ENCODE peak calls at places on chromosomes 6 and 20, in eight cellular contexts. Q is GM12878, V is transverse colon, J is IMR-90, D is GM23338, Z is coronary artery, F is heart right ventricle, U is thyroid gland. R is an unnamed sample.

GRCh38 chr6:79469381-79470246 is 67.6 kb downstream of the LCA5 start:
- DNase-seq in Q (no peak), V (no peak), J (no peak), D (no peak), Z (no peak), F (no peak), U (no peak), R (no peak)

GRCh38 chr6:114874384-114874783 is 531.6 kb upstream of the HS3ST5 start:
- DNase-seq in Q (no peak), V (no peak), J (no peak), D (no peak), Z (no peak), F (no peak), U (no peak), R (no peak)

GRCh38 chr6:80186082-80186481 is 79.6 kb downstream of the BCKDHB start:
- DNase-seq in Q (no peak), V (no peak), J (no peak), D (no peak), Z (no peak), F (no peak), U (no peak), R (no peak)

GRCh38 chr6:112801681-112802080 is 454.6 kb downstream of the RFPL4B start:
- DNase-seq in Q (no peak), V (no peak), J (no peak), D (no peak), Z (no peak), F (no peak), U (no peak), R (no peak)

GRCh38 chr6:127299522-127300240 is 33.0 kb downstream of the RNF146 start:
- DNase-seq in Q (no peak), V (no peak), J (peak), D (no peak), Z (no peak), F (no peak), U (no peak), R (no peak)

GRCh38 chr6:170295519-170296422 is 4.9 kb upstream of the DLL1 start:
- DNase-seq in Q (no peak), V (peak), J (no peak), D (peak), Z (no peak), F (no peak), U (peak), R (no peak)

GRCh38 chr6:121263742-121264141 is 70.5 kb downstream of the TBC1D32 start:
- DNase-seq in Q (no peak), V (no peak), J (no peak), D (no peak), Z (no peak), F (no peak), U (no peak), R (no peak)

GRCh38 chr6:165826487-165827189 is 163.6 kb upstream of the PDE10A start:
- DNase-seq in Q (no peak), V (no peak), J (no peak), D (no peak), Z (no peak), F (no peak), U (no peak), R (no peak)

GRCh38 chr6:1247058-1247457 is 64.8 kb upstream of the FOXQ1 start:
- DNase-seq in Q (no peak), V (no peak), J (no peak), D (no peak), Z (no peak), F (no peak), U (no peak), R (no peak)

GRCh38 chr6:62285612-62286469 is at the start of gene KHDRBS2:
- DNase-seq in Q (peak), V (peak), J (no peak), D (peak), Z (peak), F (peak), U (peak), R (peak)

GRCh38 chr20:39214778-39215177 is 252.6 kb downstream of the DHX35 start:
- DNase-seq in Q (no peak), V (no peak), J (no peak), D (peak), Z (no peak), F (no peak), U (no peak), R (no peak)

GRCh38 chr6:85498596-85499258 is 48.8 kb downstream of the NT5E start:
- DNase-seq in Q (no peak), V (no peak), J (peak), D (no peak), Z (no peak), F (no peak), U (no peak), R (no peak)

GRCh38 chr6:123383718-123384117 is 253.0 kb downstream of the TRDN start:
- DNase-seq in Q (no peak), V (no peak), J (no peak), D (no peak), Z (no peak), F (no peak), U (no peak), R (no peak)

GRCh38 chr6:113684382-113684901 is 172.7 kb upstream of the MARCKS start:
- DNase-seq in Q (no peak), V (no peak), J (peak), D (no peak), Z (no peak), F (no peak), U (no peak), R (no peak)

GRCh38 chr6:35086636-35087360 is 54.3 kb downstream of the TCP11 start:
- DNase-seq in Q (no peak), V (no peak), J (no peak), D (no peak), Z (peak), F (no peak), U (no peak), R (no peak)

GRCh38 chr20:6053776-6054688 is at the start of gene LRRN4:
- DNase-seq in Q (no peak), V (no peak), J (peak), D (peak), Z (no peak), F (no peak), U (peak), R (no peak)

GRCh38 chr6:69155467-69155866 is 520.4 kb downstream of the ADGRB3 start:
- DNase-seq in Q (no peak), V (no peak), J (no peak), D (no peak), Z (no peak), F (no peak), U (no peak), R (no peak)

GRCh38 chr20:33392016-33392415 is 9.3 kb downstream of the CDK5RAP1 start:
- DNase-seq in Q (no peak), V (no peak), J (peak), D (no peak), Z (no peak), F (no peak), U (no peak), R (no peak)

GRCh38 chr6:148885154-148885870 is 138.5 kb downstream of the UST start:
- DNase-seq in Q (no peak), V (no peak), J (peak), D (no peak), Z (no peak), F (no peak), U (no peak), R (no peak)

GRCh38 chr20:33909331-33909921 is 84.3 kb upstream of the RALY start:
- DNase-seq in Q (no peak), V (no peak), J (peak), D (no peak), Z (no peak), F (no peak), U (peak), R (peak)

GRCh38 chr20:10218536-10219451 is at the start of gene SNAP25:
- DNase-seq in Q (no peak), V (peak), J (peak), D (peak), Z (no peak), F (no peak), U (peak), R (peak)
- H3K27ac ChIP-seq in Q (no peak), V (peak), J (peak), D (peak), Z (peak), F (no peak), U (peak), R (no peak)

DNA sequence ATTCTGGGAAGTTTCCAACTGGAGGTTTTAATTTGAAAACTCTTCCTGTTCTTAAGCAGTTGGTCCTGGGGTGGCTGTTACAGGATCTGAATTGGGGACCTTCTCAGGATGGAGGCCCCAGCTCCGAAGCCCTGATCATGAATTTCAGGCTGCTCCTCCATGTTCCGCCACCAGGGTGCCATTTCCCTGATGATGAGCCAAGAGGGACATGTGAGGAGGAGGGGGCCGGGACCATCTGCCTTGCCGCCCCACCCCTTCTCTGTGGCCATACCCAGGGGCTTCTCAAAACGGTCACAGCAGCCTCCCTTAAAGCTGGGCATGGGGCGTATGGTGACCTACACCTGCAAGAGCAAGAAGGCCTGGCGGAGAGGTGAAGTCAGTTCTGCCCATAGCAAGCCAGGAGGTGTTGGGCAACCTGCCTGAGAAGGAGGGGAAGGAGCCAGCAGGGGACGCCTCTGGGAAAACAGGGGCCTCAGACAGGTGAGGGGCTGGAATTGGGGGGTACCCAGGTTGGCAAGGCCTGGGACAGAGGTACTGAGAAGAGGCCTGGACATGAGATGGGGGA is 3.6 kb upstream of the BAK1 start:
- DNase-seq in Q (no peak), V (no peak), J (no peak), D (peak), Z (no peak), F (no peak), U (no peak), R (no peak)
- TF ChIP-seq CTCF in Q (no peak), V (peak), J (peak), D (peak), Z (no peak), F (no peak), U (no peak), R (no peak)

DNA sequence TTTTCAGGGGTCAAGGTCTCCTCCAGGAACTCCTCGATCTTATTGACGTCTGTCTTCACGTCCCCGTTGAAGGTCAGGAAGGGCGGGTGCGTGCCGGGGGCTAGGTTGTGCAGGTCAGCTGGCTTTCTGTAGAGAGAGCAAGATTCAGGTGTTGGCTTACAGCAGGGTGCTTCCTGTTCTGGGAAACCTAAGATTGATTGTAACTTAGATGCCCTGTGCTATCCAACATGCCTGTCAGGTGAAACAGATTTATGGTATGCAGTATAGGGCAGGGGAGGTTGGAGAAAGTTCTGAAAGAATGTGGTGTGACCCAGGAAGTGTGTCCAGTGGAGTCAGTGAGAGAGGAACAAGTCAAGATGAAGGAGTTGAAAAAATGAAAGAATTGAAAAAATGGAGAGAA is 66.4 kb downstream of the CLIC5 start:
- DNase-seq in Q (no peak), V (peak), J (no peak), D (no peak), Z (no peak), F (no peak), U (no peak), R (no peak)
- H3K4me3 ChIP-seq in Q (no peak), V (no peak), J (no peak), D (no peak), Z (no peak), F (no peak), U (no peak), R (no peak)

GRCh38 chr6:150314230-150315188 is 54.3 kb upstream of the IYD start:
- DNase-seq in Q (no peak), V (no peak), J (no peak), D (no peak), Z (no peak), F (no peak), U (no peak), R (no peak)

GRCh38 chr6:150312844-150313584 is 55.8 kb upstream of the IYD start:
- DNase-seq in Q (no peak), V (no peak), J (no peak), D (no peak), Z (no peak), F (no peak), U (no peak), R (no peak)

GRCh38 chr6:150315626-150316025 is 53.2 kb upstream of the IYD start:
- DNase-seq in Q (no peak), V (no peak), J (no peak), D (no peak), Z (no peak), F (no peak), U (no peak), R (no peak)

GRCh38 chr6:150310539-150310938 is 58.3 kb upstream of the IYD start:
- DNase-seq in Q (no peak), V (no peak), J (no peak), D (no peak), Z (no peak), F (no peak), U (no peak), R (no peak)

DNA sequence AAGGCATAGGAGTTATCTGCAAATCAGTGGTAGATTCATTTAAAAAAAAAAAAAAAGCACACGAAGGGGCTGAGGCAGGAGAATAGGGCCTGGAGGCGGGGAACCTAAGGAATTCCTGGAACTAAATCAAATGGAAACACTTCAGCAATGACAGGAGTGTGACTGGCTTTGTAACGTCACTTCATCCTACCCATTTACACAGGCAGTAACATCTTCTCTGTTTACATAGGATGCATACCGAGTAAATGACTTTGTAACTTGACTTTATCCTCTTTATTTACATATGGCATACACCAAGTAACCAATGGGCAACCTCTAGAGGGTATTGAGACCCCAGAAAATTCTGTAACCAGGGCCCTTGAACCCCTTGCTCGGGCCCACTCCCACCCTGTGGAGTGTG is 56.4 kb upstream of the IYD start:
- DNase-seq in Q (no peak), V (no peak), J (no peak), D (no peak), Z (no peak), F (no peak), U (no peak), R (no peak)
- H3K27ac ChIP-seq in Q (no peak), V (no peak), J (no peak), D (no peak), Z (no peak), F (no peak), U (no peak), R (no peak)

GRCh38 chr20:19815553-19815991 is 57.5 kb downstream of the RIN2 start:
- DNase-seq in Q (no peak), V (no peak), J (peak), D (peak), Z (no peak), F (peak), U (no peak), R (no peak)
- TF ChIP-seq CTCF in Q (no peak), V (no peak), J (no peak), D (no peak), Z (no peak), F (no peak), U (no peak), R (no peak)

DNA sequence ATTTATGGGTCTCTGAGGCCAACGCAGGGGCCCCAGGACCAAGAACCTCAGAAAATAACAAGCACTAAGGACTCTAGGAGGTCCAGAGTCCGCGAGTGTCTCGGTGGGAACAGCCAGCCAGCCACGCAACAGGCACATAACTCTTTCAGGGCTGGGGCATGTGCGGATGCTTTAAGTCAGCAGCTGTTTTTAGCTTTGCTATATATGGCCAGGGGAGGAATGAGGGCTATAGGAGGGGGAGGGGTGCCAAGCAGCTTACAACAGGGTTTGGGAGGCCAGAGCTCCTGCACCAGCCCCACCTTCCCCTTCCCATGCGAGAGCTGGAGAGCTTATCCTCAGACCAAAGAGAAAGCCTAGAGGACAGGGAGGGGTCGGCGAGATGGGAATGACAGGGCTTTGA is 6.2 kb downstream of the JPH2 start:
- DNase-seq in Q (no peak), V (peak), J (peak), D (peak), Z (peak), F (peak), U (no peak), R (no peak)
- H3K4me3 ChIP-seq in Q (no peak), V (no peak), J (no peak), D (no peak), Z (peak), F (no peak), U (no peak), R (no peak)

DNA sequence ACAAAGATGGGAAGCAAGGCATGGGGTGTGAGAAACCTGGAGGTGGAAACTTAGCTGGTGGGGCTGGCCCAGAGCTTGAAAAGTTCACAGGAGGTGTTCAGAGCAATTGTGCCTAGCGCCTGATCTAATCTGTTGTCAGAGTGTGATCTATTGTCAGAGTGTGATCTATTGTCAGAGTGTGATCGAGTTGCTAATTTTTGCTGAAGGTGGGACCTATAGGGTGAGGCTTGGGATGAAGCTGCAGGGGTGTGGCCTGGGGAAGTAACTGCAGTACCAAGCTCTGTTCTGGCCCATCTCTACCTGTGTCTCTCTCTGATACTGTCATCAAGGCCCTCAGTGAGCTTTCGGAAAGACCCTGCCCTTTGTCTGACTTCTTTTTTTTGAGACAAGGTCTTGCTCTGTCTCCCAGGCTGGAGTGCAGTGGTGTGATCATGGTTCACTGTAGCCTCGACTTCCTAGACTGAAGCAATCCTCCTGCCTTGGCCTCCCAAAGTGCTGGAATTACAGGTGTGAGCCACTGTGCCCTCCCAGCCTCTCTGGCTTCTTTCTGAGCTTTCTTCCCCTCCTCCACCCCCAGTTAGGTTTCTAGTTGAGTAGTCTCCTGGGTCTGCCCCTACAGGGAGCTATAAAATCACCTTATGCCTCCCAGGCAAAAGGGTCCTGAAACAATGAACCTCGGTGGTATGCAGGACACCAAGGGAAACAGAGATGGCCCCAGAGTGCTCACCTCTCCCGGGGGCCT is 150.8 kb upstream of the RNF24 start:
- DNase-seq in Q (no peak), V (no peak), J (no peak), D (no peak), Z (no peak), F (no peak), U (no peak), R (no peak)
- H3K27ac ChIP-seq in Q (no peak), V (no peak), J (no peak), D (no peak), Z (no peak), F (no peak), U (no peak), R (no peak)

GRCh38 chr6:33822575-33823395 is 19.0 kb upstream of the MLN start:
- DNase-seq in Q (no peak), V (no peak), J (no peak), D (peak), Z (no peak), F (no peak), U (peak), R (no peak)
- TF ChIP-seq CTCF in Q (peak), V (no peak), J (peak), D (peak), Z (no peak), F (no peak), U (peak), R (peak)